ENCODE peak calls at places on chromosome 3, in five cellular contexts. One of them, this sample, is unnamed.

GRCh38 chr3:100319951-100320350 is 14.6 kb upstream of the NIT2 start:
- DNase-seq in esophagus squamous epithelium: no peak
- DNase-seq in HCT116: no peak
- DNase-seq in sigmoid colon: no peak
- DNase-seq in endothelial cell of umbilical vein: no peak
- DNase-seq in this sample: no peak

GRCh38 chr3:31729573-31729972 is 196.8 kb downstream of the STT3B start:
- DNase-seq in esophagus squamous epithelium: no peak
- DNase-seq in sigmoid colon: no peak
- DNase-seq in HCT116: no peak
- DNase-seq in endothelial cell of umbilical vein: no peak
- DNase-seq in this sample: no peak

GRCh38 chr3:45553469-45553974 is 41.0 kb upstream of the LIMD1 start:
- DNase-seq in HCT116: no peak
- DNase-seq in endothelial cell of umbilical vein: peak; percentile 45
- DNase-seq in sigmoid colon: peak; percentile 80
- DNase-seq in esophagus squamous epithelium: no peak
- DNase-seq in this sample: peak; percentile 68

GRCh38 chr3:48564022-48564421 is 441 bp upstream of the UCN2 start:
- DNase-seq in HCT116: peak; percentile 35
- DNase-seq in sigmoid colon: peak; percentile 76
- DNase-seq in esophagus squamous epithelium: no peak
- DNase-seq in endothelial cell of umbilical vein: peak; percentile 61
- DNase-seq in this sample: peak; percentile 32

GRCh38 chr3:79361748-79362378 is 405.9 kb downstream of the ROBO1 start:
- DNase-seq in sigmoid colon: no peak
- DNase-seq in HCT116: peak; percentile 0
- DNase-seq in endothelial cell of umbilical vein: peak; percentile 48
- DNase-seq in esophagus squamous epithelium: no peak
- DNase-seq in this sample: no peak

GRCh38 chr3:183301937-183302580 is 49.0 kb downstream of the B3GNT5 start:
- DNase-seq in sigmoid colon: no peak
- DNase-seq in HCT116: no peak
- DNase-seq in esophagus squamous epithelium: no peak
- DNase-seq in endothelial cell of umbilical vein: no peak
- DNase-seq in this sample: no peak

GRCh38 chr3:151372063-151372820 is 12.3 kb downstream of the P2RY12 start:
- DNase-seq in sigmoid colon: no peak
- DNase-seq in HCT116: no peak
- DNase-seq in esophagus squamous epithelium: no peak
- DNase-seq in endothelial cell of umbilical vein: no peak
- DNase-seq in this sample: no peak

GRCh38 chr3:56879453-56880224 is 77.9 kb upstream of the ARHGEF3 start:
- DNase-seq in esophagus squamous epithelium: no peak
- DNase-seq in HCT116: no peak
- DNase-seq in sigmoid colon: no peak
- DNase-seq in endothelial cell of umbilical vein: peak; percentile 48
- DNase-seq in this sample: no peak

GRCh38 chr3:78812166-78812565 is 955.6 kb downstream of the ROBO1 start:
- DNase-seq in sigmoid colon: no peak
- DNase-seq in endothelial cell of umbilical vein: no peak
- DNase-seq in esophagus squamous epithelium: no peak
- DNase-seq in HCT116: no peak
- DNase-seq in this sample: no peak

GRCh38 chr3:124701687-124702086 is 28.6 kb upstream of the UMPS start:
- DNase-seq in HCT116: no peak
- DNase-seq in esophagus squamous epithelium: no peak
- DNase-seq in endothelial cell of umbilical vein: peak; percentile 6
- DNase-seq in sigmoid colon: no peak
- DNase-seq in this sample: no peak

GRCh38 chr3:94336076-94336741 is 273.3 kb downstream of the NSUN3 start:
- DNase-seq in HCT116: peak; percentile 3
- DNase-seq in esophagus squamous epithelium: no peak
- DNase-seq in sigmoid colon: no peak
- DNase-seq in endothelial cell of umbilical vein: peak; percentile 70
- DNase-seq in this sample: no peak

GRCh38 chr3:117016359-117016758 is 306.8 kb downstream of the TUSC7 start:
- DNase-seq in sigmoid colon: no peak
- DNase-seq in esophagus squamous epithelium: no peak
- DNase-seq in endothelial cell of umbilical vein: no peak
- DNase-seq in HCT116: no peak
- DNase-seq in this sample: no peak

GRCh38 chr3:126111126-126111551 is 27.2 kb upstream of the SLC41A3 start:
- DNase-seq in sigmoid colon: no peak
- DNase-seq in HCT116: no peak
- DNase-seq in esophagus squamous epithelium: no peak
- DNase-seq in endothelial cell of umbilical vein: no peak
- DNase-seq in this sample: no peak

GRCh38 chr3:11328196-11328945 is 56.2 kb downstream of the ATG7 start:
- DNase-seq in esophagus squamous epithelium: no peak
- DNase-seq in endothelial cell of umbilical vein: peak; percentile 81
- DNase-seq in HCT116: no peak
- DNase-seq in sigmoid colon: no peak
- DNase-seq in this sample: no peak

GRCh38 chr3:39269528-39269927 is 10.3 kb downstream of the CX3CR1 start:
- DNase-seq in endothelial cell of umbilical vein: no peak
- DNase-seq in sigmoid colon: no peak
- DNase-seq in HCT116: no peak
- DNase-seq in esophagus squamous epithelium: no peak
- DNase-seq in this sample: no peak

GRCh38 chr3:56772926-56773587 is 28.7 kb downstream of the ARHGEF3 start:
- DNase-seq in sigmoid colon: no peak
- DNase-seq in endothelial cell of umbilical vein: no peak
- DNase-seq in esophagus squamous epithelium: no peak
- DNase-seq in HCT116: no peak
- DNase-seq in this sample: no peak

GRCh38 chr3:35864871-35865270 is 225.5 kb downstream of the ARPP21 start:
- DNase-seq in esophagus squamous epithelium: no peak
- DNase-seq in sigmoid colon: no peak
- DNase-seq in HCT116: no peak
- DNase-seq in endothelial cell of umbilical vein: no peak
- DNase-seq in this sample: no peak

GRCh38 chr3:170734043-170734736 is 135.8 kb downstream of the RPL22L1 start:
- DNase-seq in sigmoid colon: no peak
- DNase-seq in esophagus squamous epithelium: no peak
- DNase-seq in endothelial cell of umbilical vein: no peak
- DNase-seq in HCT116: no peak
- DNase-seq in this sample: no peak

GRCh38 chr3:188421836-188422540 is 268.0 kb downstream of the LPP start:
- DNase-seq in sigmoid colon: no peak
- DNase-seq in esophagus squamous epithelium: no peak
- DNase-seq in HCT116: no peak
- DNase-seq in endothelial cell of umbilical vein: no peak
- DNase-seq in this sample: no peak

GRCh38 chr3:41489205-41489604 is 289.9 kb downstream of the CTNNB1 start:
- DNase-seq in esophagus squamous epithelium: no peak
- DNase-seq in sigmoid colon: no peak
- DNase-seq in endothelial cell of umbilical vein: no peak
- DNase-seq in HCT116: no peak
- DNase-seq in this sample: no peak

GRCh38 chr3:42097166-42097946 is 6.2 kb downstream of the TRAK1 start:
- DNase-seq in sigmoid colon: no peak
- DNase-seq in HCT116: no peak
- DNase-seq in esophagus squamous epithelium: no peak
- DNase-seq in endothelial cell of umbilical vein: peak; percentile 55
- DNase-seq in this sample: no peak

GRCh38 chr3:143601738-143602480 is 246.4 kb downstream of the SLC9A9 start:
- DNase-seq in esophagus squamous epithelium: no peak
- DNase-seq in sigmoid colon: peak; percentile 77
- DNase-seq in endothelial cell of umbilical vein: peak; percentile 24
- DNase-seq in HCT116: no peak
- DNase-seq in this sample: no peak

GRCh38 chr3:31066999-31067398 is 172.5 kb upstream of the GADL1 start:
- DNase-seq in endothelial cell of umbilical vein: no peak
- DNase-seq in sigmoid colon: no peak
- DNase-seq in esophagus squamous epithelium: no peak
- DNase-seq in HCT116: no peak
- DNase-seq in this sample: no peak

GRCh38 chr3:112653209-112653871 is 12.4 kb upstream of the CCDC80 start:
- DNase-seq in esophagus squamous epithelium: no peak
- DNase-seq in endothelial cell of umbilical vein: no peak
- DNase-seq in HCT116: no peak
- DNase-seq in sigmoid colon: peak; percentile 68
- DNase-seq in this sample: peak; percentile 33

GRCh38 chr3:156509209-156510174 is 45.4 kb downstream of the SSR3 start:
- DNase-seq in esophagus squamous epithelium: no peak
- DNase-seq in endothelial cell of umbilical vein: peak; percentile 80
- DNase-seq in HCT116: peak; percentile 37
- DNase-seq in sigmoid colon: no peak
- DNase-seq in this sample: no peak

GRCh38 chr3:37974121-37974927 is 16.3 kb upstream of the VILL start:
- DNase-seq in sigmoid colon: no peak
- DNase-seq in esophagus squamous epithelium: no peak
- DNase-seq in endothelial cell of umbilical vein: peak; percentile 63
- DNase-seq in HCT116: peak; percentile 43
- DNase-seq in this sample: peak; percentile 61

GRCh38 chr3:53242642-53243041 is 13.2 kb downstream of the TKT start:
- DNase-seq in sigmoid colon: no peak
- DNase-seq in esophagus squamous epithelium: no peak
- DNase-seq in endothelial cell of umbilical vein: no peak
- DNase-seq in HCT116: no peak
- DNase-seq in this sample: no peak

GRCh38 chr3:53243165-53243564 is 12.7 kb downstream of the TKT start:
- DNase-seq in endothelial cell of umbilical vein: peak; percentile 58
- DNase-seq in HCT116: no peak
- DNase-seq in sigmoid colon: no peak
- DNase-seq in esophagus squamous epithelium: no peak
- DNase-seq in this sample: no peak

GRCh38 chr3:53243785-53244184 is 12.0 kb downstream of the TKT start:
- DNase-seq in esophagus squamous epithelium: no peak
- DNase-seq in endothelial cell of umbilical vein: no peak
- DNase-seq in HCT116: no peak
- DNase-seq in sigmoid colon: no peak
- DNase-seq in this sample: no peak

GRCh38 chr3:53240989-53241972 is 14.5 kb downstream of the TKT start:
- DNase-seq in endothelial cell of umbilical vein: no peak
- DNase-seq in sigmoid colon: no peak
- DNase-seq in esophagus squamous epithelium: no peak
- DNase-seq in HCT116: no peak
- DNase-seq in this sample: no peak

GRCh38 chr3:53242155-53242554 is 13.7 kb downstream of the TKT start:
- DNase-seq in HCT116: no peak
- DNase-seq in esophagus squamous epithelium: no peak
- DNase-seq in sigmoid colon: no peak
- DNase-seq in endothelial cell of umbilical vein: no peak
- DNase-seq in this sample: peak; percentile 72
- H3K27ac ChIP-seq in HCT116: peak overlapping the region; percentile 82
- H3K27ac ChIP-seq in esophagus squamous epithelium: peak overlapping the region; percentile 57
- H3K27ac ChIP-seq in sigmoid colon: no peak overlapping the region
- H3K27ac ChIP-seq in endothelial cell of umbilical vein: no peak overlapping the region
- H3K27ac ChIP-seq in this sample: peak overlapping the region; percentile 68

GRCh38 chr3:46926447-46926846 is 48.9 kb downstream of the PTH1R start:
- DNase-seq in sigmoid colon: peak; percentile 44
- DNase-seq in HCT116: no peak
- DNase-seq in endothelial cell of umbilical vein: no peak
- DNase-seq in esophagus squamous epithelium: no peak
- DNase-seq in this sample: no peak
- H3K4me1 ChIP-seq in sigmoid colon: peaks cover 80% of the 10 kb centered on the region
- H3K4me1 ChIP-seq in HCT116: peaks cover 10% of the 10 kb centered on the region
- H3K4me1 ChIP-seq in endothelial cell of umbilical vein: peaks cover 41% of the 10 kb centered on the region
- H3K4me1 ChIP-seq in esophagus squamous epithelium: peaks cover 65% of the 10 kb centered on the region
- H3K4me1 ChIP-seq in this sample: peaks cover 48% of the 10 kb centered on the region

GRCh38 chr3:186717039-186717457 is at the start of gene KNG1:
- DNase-seq in endothelial cell of umbilical vein: peak; percentile 0
- DNase-seq in esophagus squamous epithelium: no peak
- DNase-seq in sigmoid colon: no peak
- DNase-seq in HCT116: no peak
- DNase-seq in this sample: no peak
- TF ChIP-seq POLR2A in endothelial cell of umbilical vein: no peak
- TF ChIP-seq POLR2A in esophagus squamous epithelium: no peak
- TF ChIP-seq POLR2A in sigmoid colon: no peak
- TF ChIP-seq POLR2A in HCT116: no peak
- TF ChIP-seq POLR2A in this sample: no peak

GRCh38 chr3:43391621-43392020 is 105.3 kb downstream of the SNRK start:
- DNase-seq in HCT116: no peak
- DNase-seq in esophagus squamous epithelium: no peak
- DNase-seq in endothelial cell of umbilical vein: no peak
- DNase-seq in sigmoid colon: no peak
- DNase-seq in this sample: no peak
- H3K27ac ChIP-seq in HCT116: no peak overlapping the region
- H3K27ac ChIP-seq in esophagus squamous epithelium: no peak overlapping the region
- H3K27ac ChIP-seq in endothelial cell of umbilical vein: peak overlapping the region; percentile 97
- H3K27ac ChIP-seq in sigmoid colon: no peak overlapping the region
- H3K27ac ChIP-seq in this sample: no peak overlapping the region

DNA sequence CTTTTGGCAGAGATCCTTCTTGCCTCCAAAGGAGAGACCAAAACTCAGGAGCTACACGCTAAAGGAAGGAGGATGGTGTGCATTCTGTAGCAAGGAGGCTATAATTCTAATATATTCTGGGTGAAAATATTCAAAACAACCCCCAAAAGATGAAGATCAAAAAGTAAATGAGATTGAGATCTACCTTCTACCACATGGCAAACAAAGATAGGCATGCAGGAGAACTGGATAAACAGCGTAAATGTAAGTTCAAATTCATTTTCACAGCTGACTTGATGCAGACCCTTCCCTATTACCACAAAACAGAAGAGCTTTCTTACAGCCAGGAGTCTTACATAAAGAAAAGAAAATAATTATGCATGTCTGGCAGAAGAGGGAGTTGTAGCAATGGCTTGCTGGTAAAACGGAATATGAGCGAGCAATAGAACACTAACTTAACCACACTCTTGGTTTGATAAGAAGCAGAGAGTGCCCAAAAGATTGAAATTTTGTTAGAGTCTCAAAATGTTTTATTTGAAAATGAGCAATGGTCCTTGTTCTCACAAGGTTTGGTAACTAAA is 272.7 kb downstream of the MECOM start:
- DNase-seq in esophagus squamous epithelium: no peak
- DNase-seq in sigmoid colon: no peak
- DNase-seq in endothelial cell of umbilical vein: peak; percentile 77
- DNase-seq in HCT116: no peak
- DNase-seq in this sample: no peak
- H3K4me1 ChIP-seq in esophagus squamous epithelium: peaks cover 4% of the 10 kb centered on the region
- H3K4me1 ChIP-seq in sigmoid colon: no peaks in the 10 kb centered on the region
- H3K4me1 ChIP-seq in endothelial cell of umbilical vein: peaks cover 45% of the 10 kb centered on the region
- H3K4me1 ChIP-seq in HCT116: no peaks in the 10 kb centered on the region
- H3K4me1 ChIP-seq in this sample: no peaks in the 10 kb centered on the region

DNA sequence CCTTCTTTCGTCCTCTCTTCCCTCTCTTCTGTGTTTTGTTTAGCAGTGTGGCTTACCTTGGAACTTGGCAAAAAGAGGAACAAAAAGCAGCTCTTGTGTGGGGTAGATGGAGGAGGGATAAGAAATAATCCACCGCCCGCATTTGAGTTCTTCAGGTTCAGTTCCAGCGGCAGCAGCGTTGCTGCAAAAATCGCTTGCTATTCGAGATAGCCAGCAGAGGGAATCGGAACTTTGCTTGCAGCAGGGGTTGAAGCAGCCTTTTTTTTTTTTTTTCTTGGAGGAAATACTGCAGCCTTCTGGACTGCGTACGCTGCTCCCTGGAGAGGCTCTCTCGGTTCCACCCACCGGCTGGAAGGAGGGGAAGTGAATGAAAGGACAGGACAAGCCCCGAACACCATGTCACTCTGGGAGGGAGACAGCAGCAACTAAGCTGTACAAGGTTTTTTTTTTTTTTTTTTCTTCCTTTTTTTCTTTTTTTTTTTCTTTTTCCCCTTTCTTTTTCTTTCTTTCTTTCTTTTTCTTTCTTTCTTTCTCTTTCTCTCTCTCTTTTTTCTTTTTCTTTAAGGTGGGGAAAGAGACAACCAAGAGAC is at the start of gene RBMS3:
- DNase-seq in esophagus squamous epithelium: no peak
- DNase-seq in sigmoid colon: peak; percentile 97
- DNase-seq in endothelial cell of umbilical vein: peak; percentile 95
- DNase-seq in HCT116: peak; percentile 48
- DNase-seq in this sample: peak; percentile 90
- TF ChIP-seq POLR2A in esophagus squamous epithelium: peak; percentile 49
- TF ChIP-seq POLR2A in sigmoid colon: peak; percentile 60
- TF ChIP-seq POLR2A in endothelial cell of umbilical vein: no peak
- TF ChIP-seq POLR2A in HCT116: no peak
- TF ChIP-seq POLR2A in this sample: peak; percentile 58

GRCh38 chr3:59451800-59452741 is 402.2 kb upstream of the CFAP20DC start:
- DNase-seq in sigmoid colon: no peak
- DNase-seq in HCT116: no peak
- DNase-seq in endothelial cell of umbilical vein: no peak
- DNase-seq in esophagus squamous epithelium: no peak
- DNase-seq in this sample: no peak
- H3K27ac ChIP-seq in sigmoid colon: no peak overlapping the region
- H3K27ac ChIP-seq in HCT116: no peak overlapping the region
- H3K27ac ChIP-seq in endothelial cell of umbilical vein: no peak overlapping the region
- H3K27ac ChIP-seq in esophagus squamous epithelium: peak overlapping the region; percentile 37
- H3K27ac ChIP-seq in this sample: no peak overlapping the region

This sample was measured in heart left ventricle.